ENCODE peak calls at places on chromosomes 4 and X, in four cellular contexts. K is lung microvascular endothelial cell, L is Right ventricle myocardium superior, S is stomach. I is an unnamed sample.

GRCh38 chrX:15952212-15952611 is 97.6 kb upstream of the AP1S2 start:
- DNase-seq in K (no peak), L (no peak), S (no peak), I (no peak)

GRCh38 chr4:27463816-27464215 is 603.2 kb downstream of the STIM2 start:
- DNase-seq in K (no peak), L (no peak), S (no peak), I (no peak)

GRCh38 chr4:140158234-140159030 is 4.4 kb upstream of the MAML3 start:
- DNase-seq in K (peak), L (no peak), S (peak), I (no peak)

GRCh38 chr4:141121768-141122415 is 11.4 kb downstream of the RNF150 start:
- DNase-seq in K (no peak), L (no peak), S (no peak), I (no peak)

GRCh38 chrX:104318330-104319009 is 63.7 kb upstream of the ESX1 start:
- DNase-seq in K (peak), L (no peak), S (peak), I (no peak)

GRCh38 chr4:168877779-168878491 is 132.1 kb downstream of the CBR4 start:
- DNase-seq in K (peak), L (peak), S (no peak), I (no peak)

GRCh38 chr4:3317656-3318211 is 24.9 kb downstream of the RGS12 start:
- DNase-seq in K (no peak), L (peak), S (peak), I (no peak)

GRCh38 chr4:35559559-35560365 is 684.6 kb downstream of the ARAP2 start:
- DNase-seq in K (peak), L (peak), S (no peak), I (no peak)

GRCh38 chrX:39459204-39459603 is 638.6 kb downstream of the BCOR start:
- DNase-seq in K (no peak), L (no peak), S (no peak), I (no peak)

GRCh38 chrX:48901069-48901468 is 3.3 kb downstream of the PQBP1 start:
- DNase-seq in K (no peak), L (no peak), S (no peak), I (no peak)

GRCh38 chr4:147453561-147454141 is 27.2 kb upstream of the EDNRA start:
- DNase-seq in K (no peak), L (no peak), S (no peak), I (no peak)

GRCh38 chrX:131854586-131854985 is 168.5 kb upstream of the STK26 start:
- DNase-seq in K (peak), L (no peak), S (no peak), I (no peak)

GRCh38 chr4:2812985-2813384 is 20.1 kb downstream of the SH3BP2 start:
- DNase-seq in K (peak), L (no peak), S (no peak), I (no peak)

GRCh38 chr4:111879539-111879938 is 265.7 kb upstream of the FAM241A start:
- DNase-seq in K (no peak), L (no peak), S (no peak), I (no peak)

GRCh38 chrX:118528089-118528753 is 32.6 kb downstream of the DOCK11 start:
- DNase-seq in K (no peak), L (no peak), S (no peak), I (no peak)

GRCh38 chr4:13627185-13627605 is 330 bp downstream of the BOD1L1 start:
- DNase-seq in K (peak), L (no peak), S (no peak), I (no peak)

GRCh38 chr4:114813961-114814360 is 215.4 kb downstream of the UGT8 start:
- DNase-seq in K (no peak), L (no peak), S (no peak), I (no peak)

GRCh38 chrX:8849462-8849861 is 48.3 kb upstream of the FAM9A start:
- DNase-seq in K (no peak), L (no peak), S (no peak), I (no peak)

GRCh38 chr4:184267673-184268573 is 50.2 kb upstream of the ENPP6 start:
- DNase-seq in K (peak), L (peak), S (peak), I (no peak)

GRCh38 chrX:129791336-129791735 is 11.6 kb downstream of the SASH3 start:
- DNase-seq in K (no peak), L (no peak), S (no peak), I (no peak)

I was measured in glomerular endothelial cell.